ENCODE peak calls at places on chromosome 10, in nine cellular contexts. J, O, I, Q, G, K, L, S and C are unnamed samples.

GRCh38 chr10:77833792-77834191 is 92.8 kb downstream of the DLG5 start:
- DNase-seq in J (no peak), O (no peak), I (no peak), Q (no peak), G (no peak), K (no peak), L (no peak), S (no peak), C (no peak)

GRCh38 chr10:123562387-123562786 is 103.8 kb upstream of the GPR26 start:
- DNase-seq in J (no peak), O (no peak), I (no peak), Q (peak), G (no peak), K (no peak), L (no peak), S (no peak), C (no peak)

GRCh38 chr10:128867819-128868218 is 599.2 kb upstream of the MGMT start:
- DNase-seq in J (no peak), O (no peak), I (no peak), Q (no peak), G (no peak), K (no peak), L (no peak), S (no peak), C (no peak)

GRCh38 chr10:8051109-8051781 is 3.2 kb upstream of the GATA3 start:
- DNase-seq in J (no peak), O (no peak), I (no peak), Q (no peak), G (no peak), K (no peak), L (no peak), S (no peak), C (no peak)

GRCh38 chr10:126117196-126117595 is 220.8 kb downstream of the FANK1 start:
- DNase-seq in J (no peak), O (no peak), I (no peak), Q (peak), G (no peak), K (no peak), L (no peak), S (no peak), C (no peak)

GRCh38 chr10:5507649-5508131 is 8.3 kb upstream of the CALML5 start:
- DNase-seq in J (no peak), O (no peak), I (no peak), Q (no peak), G (no peak), K (no peak), L (no peak), S (peak), C (no peak)

GRCh38 chr10:69043931-69044531 is 43.9 kb upstream of the SRGN start:
- DNase-seq in J (no peak), O (no peak), I (no peak), Q (no peak), G (no peak), K (no peak), L (no peak), S (no peak), C (no peak)

GRCh38 chr10:14975672-14976273 is 16.6 kb downstream of the MEIG1 start:
- DNase-seq in J (no peak), O (no peak), I (no peak), Q (no peak), G (no peak), K (peak), L (no peak), S (no peak), C (no peak)

GRCh38 chr10:102280397-102281015 is 35.2 kb downstream of the GBF1 start:
- DNase-seq in J (peak), O (no peak), I (peak), Q (peak), G (no peak), K (peak), L (no peak), S (no peak), C (no peak)

GRCh38 chr10:62230344-62231138 is 38.1 kb downstream of the RTKN2 start:
- DNase-seq in J (peak), O (no peak), I (no peak), Q (no peak), G (no peak), K (peak), L (no peak), S (no peak), C (no peak)

GRCh38 chr10:89207801-89208551 is 859 bp upstream of the CH25H start:
- DNase-seq in J (peak), O (no peak), I (no peak), Q (peak), G (peak), K (peak), L (no peak), S (peak), C (no peak)

GRCh38 chr10:110802090-110802489 is 69.6 kb upstream of the PDCD4 start:
- DNase-seq in J (peak), O (peak), I (peak), Q (no peak), G (no peak), K (peak), L (no peak), S (no peak), C (no peak)

GRCh38 chr10:23558361-23558799 is 119.5 kb downstream of the OTUD1 start:
- DNase-seq in J (no peak), O (no peak), I (peak), Q (no peak), G (no peak), K (peak), L (no peak), S (no peak), C (no peak)

GRCh38 chr10:44725404-44725803 is 185.7 kb upstream of the TMEM72 start:
- DNase-seq in J (peak), O (no peak), I (peak), Q (no peak), G (no peak), K (peak), L (no peak), S (no peak), C (peak)

GRCh38 chr10:55820071-55820470 is 541.0 kb downstream of the ZWINT start:
- DNase-seq in J (no peak), O (no peak), I (no peak), Q (no peak), G (no peak), K (no peak), L (no peak), S (no peak), C (no peak)

GRCh38 chr10:55630491-55631056 is 730.5 kb downstream of the ZWINT start:
- DNase-seq in J (no peak), O (no peak), I (peak), Q (no peak), G (no peak), K (no peak), L (no peak), S (no peak), C (no peak)

GRCh38 chr10:115295213-115295805 is 202.1 kb downstream of the ATRNL1 start:
- DNase-seq in J (no peak), O (no peak), I (no peak), Q (no peak), G (no peak), K (no peak), L (no peak), S (no peak), C (no peak)

GRCh38 chr10:659710-660141 is 29.7 kb downstream of the DIP2C start:
- DNase-seq in J (peak), O (peak), I (peak), Q (no peak), G (no peak), K (peak), L (no peak), S (no peak), C (peak)

GRCh38 chr10:62205750-62206399 is 62.8 kb downstream of the RTKN2 start:
- DNase-seq in J (no peak), O (no peak), I (no peak), Q (no peak), G (no peak), K (no peak), L (no peak), S (no peak), C (no peak)

GRCh38 chr10:47365561-47365960 is 17.4 kb downstream of the RBP3 start:
- DNase-seq in J (no peak), O (no peak), I (no peak), Q (no peak), G (no peak), K (no peak), L (no peak), S (no peak), C (no peak)
- TF ChIP-seq CTCF in J (no peak), O (no peak), I (no peak), Q (no peak), G (no peak), K (no peak), L (no peak), S (no peak), C (no peak)

GRCh38 chr10:73997806-73998622 is at the start of gene VCL:
- DNase-seq in J (peak), O (peak), I (peak), Q (peak), G (peak), K (peak), L (peak), S (peak), C (peak)
- TF ChIP-seq CTCF in J (no peak), O (no peak), I (no peak), Q (no peak), G (no peak), K (no peak), L (no peak), S (no peak), C (no peak)

GRCh38 chr10:24944512-24945255 is 7.7 kb downstream of the PRTFDC1 start:
- DNase-seq in J (peak), O (no peak), I (peak), Q (peak), G (peak), K (peak), L (no peak), S (no peak), C (no peak)
- TF ChIP-seq CTCF in J (peak), O (no peak), I (no peak), Q (no peak), G (no peak), K (peak), L (no peak), S (no peak), C (no peak)

GRCh38 chr10:48525113-48525512 is 79.8 kb downstream of the ARHGAP22 start:
- DNase-seq in J (no peak), O (no peak), I (no peak), Q (no peak), G (no peak), K (no peak), L (no peak), S (no peak), C (no peak)

GRCh38 chr10:48525956-48526355 is 78.9 kb downstream of the ARHGAP22 start:
- DNase-seq in J (no peak), O (no peak), I (no peak), Q (no peak), G (no peak), K (no peak), L (no peak), S (no peak), C (no peak)

GRCh38 chr10:48523212-48523819 is 81.6 kb downstream of the ARHGAP22 start:
- DNase-seq in J (peak), O (peak), I (peak), Q (no peak), G (peak), K (peak), L (no peak), S (peak), C (peak)

GRCh38 chr10:48522011-48522765 is 82.7 kb downstream of the ARHGAP22 start:
- DNase-seq in J (no peak), O (no peak), I (no peak), Q (no peak), G (no peak), K (no peak), L (no peak), S (no peak), C (no peak)

DNA sequence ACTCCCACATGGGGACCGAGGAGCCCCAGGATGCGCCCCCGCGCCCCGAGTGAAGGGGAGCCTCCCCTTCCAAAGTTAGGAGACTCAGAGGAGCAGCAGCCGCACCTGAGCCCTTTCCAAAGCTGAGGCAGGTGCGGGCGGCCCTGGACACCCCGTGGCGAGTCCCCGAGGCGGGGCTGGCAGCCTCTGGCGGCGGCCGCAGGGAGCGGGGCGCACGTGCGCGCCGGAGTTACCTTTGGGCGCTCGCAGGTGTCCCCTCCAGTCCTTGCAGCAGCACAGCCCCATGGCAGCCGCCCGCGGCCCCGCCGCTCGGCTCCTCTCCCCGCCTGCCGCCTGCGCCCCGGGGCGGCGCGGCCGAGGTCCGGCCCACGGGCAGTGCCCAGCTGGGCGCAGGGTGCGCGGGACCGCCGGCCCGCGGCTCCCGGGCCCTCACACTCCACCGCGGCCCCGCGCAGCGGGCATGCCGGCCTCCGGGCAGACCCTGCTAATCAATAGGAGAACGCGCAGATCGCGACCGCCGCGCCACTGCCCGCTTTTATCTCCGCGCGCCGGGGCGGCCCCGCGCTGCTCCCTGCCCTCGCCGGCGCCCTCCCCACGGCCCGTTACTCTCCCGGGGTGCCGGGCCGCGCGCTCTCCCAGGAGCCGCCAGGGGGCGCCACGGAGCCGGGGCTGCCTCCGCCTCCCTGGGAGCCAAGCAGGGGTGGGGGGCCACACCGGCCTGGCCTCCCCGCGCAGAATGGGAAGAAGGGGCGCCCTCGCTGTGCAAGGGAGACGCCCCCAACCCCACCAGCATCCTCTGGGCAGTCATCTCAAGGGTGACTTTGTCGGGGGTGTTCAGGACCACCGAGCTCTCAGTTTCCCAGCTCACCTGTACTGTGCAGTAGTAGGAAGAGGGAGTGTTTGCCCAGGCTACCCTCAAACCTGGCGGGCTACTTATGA is 80.8 kb downstream of the ARHGAP22 start:
- DNase-seq in J (no peak), O (no peak), I (peak), Q (no peak), G (peak), K (no peak), L (peak), S (peak), C (no peak)
- TF ChIP-seq CTCF in J (peak), O (peak), I (peak), Q (peak), G (peak), K (no peak), L (peak), S (no peak), C (peak)

GRCh38 chr10:105062881-105063280 is 421.8 kb downstream of the SORCS3 start:
- DNase-seq in J (no peak), O (no peak), I (no peak), Q (no peak), G (no peak), K (no peak), L (no peak), S (no peak), C (no peak)

GRCh38 chr10:105068497-105068896 is 427.4 kb downstream of the SORCS3 start:
- DNase-seq in J (no peak), O (no peak), I (no peak), Q (no peak), G (no peak), K (peak), L (no peak), S (no peak), C (peak)

DNA sequence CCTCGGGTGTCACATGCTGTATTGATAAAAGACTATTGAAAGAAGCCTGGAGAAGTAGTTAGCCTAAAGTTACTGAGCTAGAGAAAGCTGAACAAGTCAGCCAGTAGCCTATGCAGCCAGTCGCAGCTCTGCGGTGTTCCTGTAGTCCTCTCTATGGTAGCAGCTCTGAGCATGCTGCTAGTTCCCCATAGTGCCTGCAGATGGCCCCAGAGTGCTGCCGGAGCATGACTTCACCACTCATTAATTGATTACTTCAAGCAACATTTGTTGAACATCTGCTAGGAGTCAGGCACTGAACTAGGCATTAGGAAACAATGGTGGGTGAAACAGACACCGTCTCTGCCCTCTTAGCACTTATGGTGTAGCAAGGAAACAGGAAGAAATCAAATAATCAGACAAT is 422.7 kb downstream of the SORCS3 start:
- DNase-seq in J (no peak), O (no peak), I (peak), Q (peak), G (peak), K (peak), L (no peak), S (no peak), C (no peak)
- TF ChIP-seq CTCF in J (no peak), O (no peak), I (peak), Q (peak), G (no peak), K (peak), L (peak), S (no peak), C (peak)